ENCODE peak calls at places on chromosomes 6 and 20, in seven cellular contexts. S is AG04450, K is lower leg skin, O is GM06990, E is neural progenitor cell, G is GM12864, F is gastrocnemius medialis. M is an unnamed sample.
A peak's percentile ranks its signal among the peaks of the same experiment; 100 is the strongest.

GRCh38 chr6:168314948-168315347 is 4.6 kb downstream of the DACT2 start:
- DNase-seq in K (peak; percentile 82), E (peak; percentile 54), O (no peak), S (no peak), F (no peak), G (no peak), M (peak; percentile 25)

GRCh38 chr6:153941768-153942167 is 97.3 kb upstream of the OPRM1 start:
- DNase-seq in G (no peak), S (no peak), K (no peak), O (no peak), F (no peak), E (no peak), M (no peak)

GRCh38 chr6:23140879-23141278 is 571.5 kb downstream of the HDGFL1 start:
- DNase-seq in F (no peak), S (no peak), G (no peak), O (no peak), E (no peak), K (no peak), M (no peak)

GRCh38 chr6:122063090-122063489 is 336.4 kb upstream of the HSF2 start:
- DNase-seq in S (no peak), F (no peak), G (no peak), O (no peak), E (peak; percentile 18), K (no peak), M (no peak)

GRCh38 chr20:57629976-57630525 is 9.8 kb upstream of the ZBP1 start:
- DNase-seq in F (no peak), O (no peak), S (no peak), K (peak; percentile 54), E (no peak), G (no peak), M (no peak)

GRCh38 chr6:155171747-155172191 is 92.0 kb upstream of the CLDN20 start:
- DNase-seq in F (no peak), K (no peak), O (no peak), S (no peak), G (no peak), E (no peak), M (peak; percentile 71)

GRCh38 chr6:21188505-21189223 is 404.9 kb upstream of the SOX4 start:
- DNase-seq in G (no peak), S (no peak), K (no peak), F (no peak), E (no peak), O (peak; percentile 48), M (no peak)

GRCh38 chr6:53793318-53793975 is 1.4 kb upstream of the LRRC1 start:
- DNase-seq in O (peak; percentile 37), G (no peak), K (no peak), E (peak; percentile 60), F (no peak), S (peak; percentile 24), M (no peak)

GRCh38 chr6:53064726-53065265 is 408 bp upstream of the FBXO9 start:
- DNase-seq in S (peak; percentile 93), G (peak; percentile 96), F (peak; percentile 97), E (peak; percentile 98), O (peak; percentile 93), K (peak; percentile 99), M (peak; percentile 96)

GRCh38 chr6:118580585-118581419 is 32.7 kb downstream of the PLN start:
- DNase-seq in F (peak; percentile 86), G (no peak), S (peak; percentile 30), E (peak; percentile 86), O (peak; percentile 11), K (peak; percentile 86), M (peak; percentile 87)

GRCh38 chr20:22106308-22106938 is 401.0 kb downstream of the PAX1 start:
- DNase-seq in K (no peak), S (no peak), E (peak; percentile 50), O (no peak), F (no peak), G (no peak), M (peak; percentile 65)

GRCh38 chr6:101806241-101806640 is 412.7 kb downstream of the GRIK2 start:
- DNase-seq in K (no peak), F (no peak), S (peak; percentile 55), G (no peak), O (no peak), E (no peak), M (peak; percentile 86)

GRCh38 chr6:116963972-116964371 is 86.9 kb downstream of the RFX6 start:
- DNase-seq in S (no peak), E (no peak), K (no peak), F (no peak), O (no peak), G (no peak), M (no peak)
- TF ChIP-seq CTCF in S (no peak), E (no peak), K (no peak), F (no peak), O (no peak), G (no peak), M (no peak)

DNA sequence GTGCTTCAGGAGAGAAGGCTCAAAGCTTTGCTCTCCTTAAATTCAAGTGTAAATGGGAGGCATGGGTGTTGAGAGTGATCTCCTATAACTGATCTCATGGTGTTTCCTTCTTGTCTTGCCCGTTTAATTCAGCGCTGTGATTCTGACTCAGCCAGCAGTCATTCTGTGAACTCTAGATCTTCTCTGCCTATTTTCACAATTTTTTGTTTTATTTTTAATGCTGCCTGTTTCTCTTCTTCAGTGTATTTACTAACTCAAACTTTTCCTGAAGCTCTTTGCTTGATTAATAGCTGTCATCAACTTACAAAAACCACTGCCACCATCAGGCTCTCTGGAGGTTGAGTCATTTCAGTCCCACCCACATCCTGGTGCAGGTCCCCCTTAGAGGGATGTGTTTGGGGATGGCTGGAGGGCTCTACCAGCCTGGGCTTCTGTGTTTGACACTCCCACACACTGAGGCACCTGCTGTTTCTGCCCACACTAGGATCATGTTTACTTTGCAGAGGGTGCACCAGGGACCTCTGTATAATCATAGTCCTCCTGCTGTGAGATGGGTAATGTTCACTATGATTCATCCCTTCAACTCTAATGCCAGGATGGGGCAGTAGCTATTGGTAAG is 94.0 kb downstream of the SHLD1 start:
- DNase-seq in E (no peak), G (peak; percentile 67), S (no peak), K (no peak), O (peak; percentile 62), F (no peak), M (peak; percentile 20)
- H3K4me3 ChIP-seq in E (no peak overlapping the region), G (no peak overlapping the region), S (no peak overlapping the region), K (no peak overlapping the region), O (no peak overlapping the region), F (no peak overlapping the region), M (no peak overlapping the region)

GRCh38 chr6:75204959-75205775 is 686 bp downstream of the COL12A1 start:
- DNase-seq in K (peak; percentile 91), F (no peak), O (peak; percentile 22), G (no peak), E (peak; percentile 60), S (peak; percentile 47), M (peak; percentile 75)

GRCh38 chr6:75207211-75207984 is 1.5 kb upstream of the COL12A1 start:
- DNase-seq in F (no peak), S (no peak), G (no peak), K (no peak), E (peak; percentile 60), O (peak; percentile 43), M (peak; percentile 72)

GRCh38 chr6:75206338-75207210 is 721 bp upstream of the COL12A1 start:
- DNase-seq in G (no peak), E (peak; percentile 48), S (no peak), K (peak; percentile 90), F (peak; percentile 14), O (peak; percentile 17), M (peak; percentile 57)

GRCh38 chr6:75204222-75204958 is 1.5 kb downstream of the COL12A1 start:
- DNase-seq in S (peak; percentile 88), G (no peak), F (peak; percentile 58), O (no peak), E (peak; percentile 86), K (peak; percentile 94), M (peak; percentile 90)

GRCh38 chr6:75205776-75206334 is at the start of gene COL12A1:
- DNase-seq in S (peak; percentile 99), F (peak; percentile 87), K (peak; percentile 99), E (peak; percentile 87), O (peak; percentile 32), G (no peak), M (peak; percentile 100)
- TF ChIP-seq CTCF in S (no peak), F (no peak), K (no peak), E (no peak), O (no peak), G (no peak), M (no peak)

GRCh38 chr6:108157234-108157971 is 8.4 kb upstream of the NR2E1 start:
- DNase-seq in O (no peak), K (no peak), G (no peak), E (peak; percentile 99), S (no peak), F (no peak), M (no peak)

GRCh38 chr6:108156180-108156937 is 9.5 kb upstream of the NR2E1 start:
- DNase-seq in F (no peak), S (no peak), K (no peak), E (peak; percentile 65), O (no peak), G (no peak), M (no peak)

GRCh38 chr6:108160009-108160408 is 5.8 kb upstream of the NR2E1 start:
- DNase-seq in E (peak; percentile 74), F (no peak), S (no peak), O (no peak), G (no peak), K (no peak), M (no peak)

GRCh38 chr6:108157972-108158441 is 7.8 kb upstream of the NR2E1 start:
- DNase-seq in G (no peak), E (peak; percentile 93), F (no peak), O (no peak), S (no peak), K (no peak), M (no peak)

GRCh38 chr6:108156938-108157233 is 8.9 kb upstream of the NR2E1 start:
- DNase-seq in S (no peak), G (no peak), K (no peak), O (no peak), F (no peak), E (no peak), M (no peak)
- H3K4me3 ChIP-seq in S (no peak overlapping the region), G (no peak overlapping the region), K (no peak overlapping the region), O (no peak overlapping the region), F (peak overlapping the region; percentile 22), E (peak overlapping the region; percentile 45), M (no peak overlapping the region)

GRCh38 chr6:160348552-160349441 is 619 bp downstream of the SLC22A3 start:
- DNase-seq in E (peak; percentile 65), K (no peak), S (no peak), F (peak; percentile 39), G (no peak), O (no peak), M (no peak)
- TF ChIP-seq CTCF in E (peak; percentile 36), K (no peak), S (no peak), F (no peak), G (no peak), O (no peak), M (no peak)

GRCh38 chr20:15703171-15703911 is 869.9 kb downstream of the KIF16B start:
- DNase-seq in E (no peak), O (no peak), G (no peak), F (no peak), K (no peak), S (no peak), M (no peak)
- H3K4me3 ChIP-seq in E (no peak overlapping the region), O (no peak overlapping the region), G (no peak overlapping the region), F (no peak overlapping the region), K (no peak overlapping the region), S (no peak overlapping the region), M (no peak overlapping the region)

M was measured in AG10803.